ENCODE peak calls at places on chromosome 14, in ten cellular contexts. S, T, M, Z, E, P, N, H, B and W are unnamed samples. For H3K4me1, the result is how much of the 10 kb centered on the place peaks cover.

GRCh38 chr14:75941030-75941429 is 40.8 kb downstream of the TGFB3 start:
- DNase-seq in S (no peak), T (no peak), M (no peak), Z (no peak), E (no peak), P (no peak), N (no peak), H (peak), B (no peak), W (no peak)

GRCh38 chr14:75293920-75294648 is 15.5 kb downstream of the FOS start:
- DNase-seq in S (peak), T (peak), M (peak), Z (peak), E (peak), P (peak), N (peak), H (peak), B (peak), W (peak)

GRCh38 chr14:76908834-76909233 is 82.6 kb downstream of the LRRC74A start:
- DNase-seq in S (peak), T (no peak), M (no peak), Z (no peak), E (no peak), P (no peak), N (no peak), H (no peak), B (no peak), W (no peak)

GRCh38 chr14:52808101-52808500 is 16.7 kb upstream of the GNPNAT1 start:
- DNase-seq in S (no peak), T (no peak), M (no peak), Z (no peak), E (no peak), P (no peak), N (no peak), H (no peak), B (no peak), W (no peak)

GRCh38 chr14:49173765-49174373 is 412.3 kb downstream of the RPS29 start:
- DNase-seq in S (no peak), T (peak), M (peak), Z (no peak), E (no peak), P (peak), N (peak), H (peak), B (peak), W (no peak)

GRCh38 chr14:49420201-49420600 is 166.0 kb downstream of the RPS29 start:
- DNase-seq in S (no peak), T (no peak), M (no peak), Z (no peak), E (no peak), P (no peak), N (no peak), H (no peak), B (no peak), W (no peak)

GRCh38 chr14:94163806-94164205 is 10.3 kb upstream of the PPP4R4 start:
- DNase-seq in S (no peak), T (peak), M (no peak), Z (no peak), E (no peak), P (no peak), N (no peak), H (no peak), B (no peak), W (no peak)

GRCh38 chr14:87805315-87805723 is 187.7 kb downstream of the GALC start:
- DNase-seq in S (peak), T (peak), M (peak), Z (no peak), E (no peak), P (peak), N (peak), H (no peak), B (no peak), W (no peak)

GRCh38 chr14:75254901-75255300 is 23.7 kb upstream of the FOS start:
- DNase-seq in S (no peak), T (no peak), M (no peak), Z (peak), E (no peak), P (no peak), N (no peak), H (no peak), B (peak), W (no peak)

GRCh38 chr14:19974844-19975243 is 547 bp upstream of the OR4K15 start:
- DNase-seq in S (no peak), T (no peak), M (no peak), Z (no peak), E (no peak), P (no peak), N (no peak), H (no peak), B (no peak), W (no peak)

GRCh38 chr14:52399104-52399503 is 85.0 kb downstream of the PTGER2 start:
- DNase-seq in S (no peak), T (no peak), M (no peak), Z (no peak), E (no peak), P (no peak), N (no peak), H (no peak), B (no peak), W (no peak)

GRCh38 chr14:35341454-35342159 is 49.4 kb downstream of the PSMA6 start:
- DNase-seq in S (peak), T (peak), M (no peak), Z (peak), E (peak), P (peak), N (peak), H (peak), B (peak), W (no peak)

GRCh38 chr14:42499137-42499536 is 892.5 kb downstream of the LRFN5 start:
- DNase-seq in S (no peak), T (no peak), M (no peak), Z (no peak), E (no peak), P (no peak), N (no peak), H (no peak), B (no peak), W (no peak)

GRCh38 chr14:64572721-64573508 is 23.2 kb downstream of the PPP1R36 start:
- DNase-seq in S (no peak), T (peak), M (no peak), Z (no peak), E (no peak), P (no peak), N (no peak), H (no peak), B (no peak), W (no peak)

GRCh38 chr14:45361727-45362126 is 108.7 kb upstream of the MIS18BP1 start:
- DNase-seq in S (no peak), T (no peak), M (no peak), Z (no peak), E (no peak), P (no peak), N (no peak), H (no peak), B (no peak), W (no peak)

GRCh38 chr14:75715926-75716780 is 55.1 kb downstream of the TTLL5 start:
- DNase-seq in S (no peak), T (peak), M (no peak), Z (no peak), E (no peak), P (no peak), N (no peak), H (no peak), B (no peak), W (no peak)

GRCh38 chr14:73227812-73228781 is 9.2 kb upstream of the PAPLN start:
- DNase-seq in S (no peak), T (peak), M (no peak), Z (peak), E (no peak), P (no peak), N (peak), H (peak), B (no peak), W (no peak)

GRCh38 chr14:23186913-23187654 is 3.6 kb upstream of the SLC7A8 start:
- DNase-seq in S (no peak), T (peak), M (peak), Z (no peak), E (no peak), P (peak), N (peak), H (peak), B (peak), W (no peak)

GRCh38 chr14:26867171-26867757 is 269.4 kb upstream of the NOVA1 start:
- DNase-seq in S (no peak), T (peak), M (no peak), Z (no peak), E (no peak), P (no peak), N (no peak), H (no peak), B (no peak), W (no peak)

GRCh38 chr14:102008891-102009290 is 44.5 kb downstream of the DYNC1H1 start:
- DNase-seq in S (no peak), T (no peak), M (no peak), Z (no peak), E (no peak), P (no peak), N (no peak), H (no peak), B (no peak), W (no peak)

GRCh38 chr14:64550539-64551333 is 975 bp downstream of the PPP1R36 start:
- DNase-seq in S (no peak), T (no peak), M (no peak), Z (no peak), E (no peak), P (no peak), N (no peak), H (no peak), B (no peak), W (no peak)

GRCh38 chr14:76051717-76052459 is 66.3 kb downstream of the IFT43 start:
- DNase-seq in S (no peak), T (peak), M (no peak), Z (no peak), E (no peak), P (no peak), N (no peak), H (no peak), B (no peak), W (no peak)

GRCh38 chr14:36771256-36771655 is 109.6 kb downstream of the PAX9 start:
- DNase-seq in S (no peak), T (no peak), M (no peak), Z (no peak), E (no peak), P (no peak), N (no peak), H (peak), B (no peak), W (no peak)

GRCh38 chr14:53896773-53897172 is 59.9 kb downstream of the BMP4 start:
- DNase-seq in S (no peak), T (no peak), M (no peak), Z (no peak), E (no peak), P (no peak), N (no peak), H (no peak), B (no peak), W (no peak)

GRCh38 chr14:90999299-90999698 is 61.1 kb downstream of the RPS6KA5 start:
- DNase-seq in S (no peak), T (peak), M (no peak), Z (no peak), E (no peak), P (no peak), N (no peak), H (no peak), B (no peak), W (no peak)

GRCh38 chr14:29668201-29668600 is 259.4 kb downstream of the PRKD1 start:
- DNase-seq in S (no peak), T (no peak), M (no peak), Z (no peak), E (no peak), P (no peak), N (no peak), H (no peak), B (no peak), W (no peak)

GRCh38 chr14:51889851-51890250 is 29.4 kb downstream of the GNG2 start:
- DNase-seq in S (no peak), T (no peak), M (no peak), Z (no peak), E (no peak), P (no peak), N (no peak), H (peak), B (no peak), W (no peak)

GRCh38 chr14:73662439-73663056 is 17.8 kb downstream of the DNAL1 start:
- DNase-seq in S (no peak), T (peak), M (peak), Z (no peak), E (no peak), P (no peak), N (peak), H (peak), B (peak), W (no peak)

GRCh38 chr14:95274283-95274682 is 45.4 kb downstream of the CLMN start:
- DNase-seq in S (no peak), T (no peak), M (no peak), Z (peak), E (no peak), P (no peak), N (no peak), H (no peak), B (no peak), W (no peak)

GRCh38 chr14:50830044-50830931 is 674 bp downstream of the NIN start:
- DNase-seq in S (peak), T (peak), M (peak), Z (peak), E (peak), P (peak), N (peak), H (peak), B (peak), W (no peak)

GRCh38 chr14:24311837-24312615 is 724 bp downstream of the LTB4R start:
- DNase-seq in S (peak), T (no peak), M (no peak), Z (peak), E (no peak), P (no peak), N (no peak), H (no peak), B (peak), W (no peak)

GRCh38 chr14:105045710-105046326 is 19.4 kb downstream of the GPR132 start:
- DNase-seq in S (peak), T (peak), M (peak), Z (peak), E (peak), P (peak), N (peak), H (peak), B (peak), W (no peak)

DNA sequence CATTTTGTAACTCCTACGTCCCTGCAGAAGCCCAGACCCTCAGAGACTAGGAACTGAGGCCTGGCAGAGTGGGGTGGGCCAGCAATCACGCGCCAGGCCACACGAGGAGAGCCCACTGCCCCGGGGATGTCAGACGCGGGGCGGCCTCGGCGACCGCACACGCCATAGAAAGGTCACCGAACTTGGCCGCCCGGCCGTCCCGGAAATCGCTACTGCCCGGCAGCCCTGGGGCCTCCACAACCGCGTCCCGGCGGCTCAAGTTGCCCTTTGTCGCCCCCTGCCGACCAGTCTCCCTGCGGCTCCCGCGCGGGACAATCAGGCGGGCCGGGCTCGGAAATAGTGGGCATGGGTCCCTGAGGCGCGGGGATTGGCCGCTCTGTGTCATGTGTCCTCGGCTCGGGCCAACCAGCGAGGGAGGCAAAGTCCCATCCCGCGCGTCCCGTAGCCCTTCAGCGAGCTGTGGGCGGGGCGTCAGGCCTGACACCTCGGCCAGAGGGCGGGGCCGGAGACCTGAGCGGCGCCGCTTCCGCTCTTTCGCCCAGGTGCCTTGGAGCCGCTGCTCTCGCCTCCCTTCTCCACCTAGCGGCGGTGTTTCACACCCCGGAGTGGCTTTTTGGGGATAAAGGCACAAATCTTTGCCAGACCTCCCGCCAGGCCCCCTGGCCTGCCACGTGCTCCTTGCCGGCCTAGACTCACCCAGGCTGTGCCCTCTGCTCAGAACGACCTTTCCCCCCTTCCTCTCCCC is 33.4 kb upstream of the DEGS2 start:
- DNase-seq in S (peak), T (peak), M (peak), Z (peak), E (peak), P (peak), N (peak), H (peak), B (peak), W (no peak)
- TF ChIP-seq POLR2AphosphoS5 in S (peak), T (peak), M (peak), Z (peak), E (peak), P (peak), N (peak), H (peak), B (peak), W (peak)

DNA sequence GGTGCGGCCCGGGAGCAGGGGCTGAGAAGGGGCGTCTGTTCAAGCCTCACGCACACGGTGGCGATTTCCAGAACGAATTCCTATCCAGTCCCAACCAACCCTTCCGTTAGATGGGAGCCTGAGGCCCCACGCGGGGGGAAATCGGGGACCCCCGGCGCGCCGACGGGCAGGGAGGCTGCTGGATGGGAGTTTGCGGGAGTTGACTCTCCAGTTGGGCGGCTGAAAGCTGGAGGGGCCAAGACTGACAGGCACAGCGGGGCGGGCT is 9.8 kb downstream of the EXOC3L4 start:
- DNase-seq in S (no peak), T (no peak), M (no peak), Z (no peak), E (no peak), P (no peak), N (no peak), H (no peak), B (no peak), W (no peak)
- H3K4me3 ChIP-seq in S (peak), T (peak), M (no peak), Z (peak), E (peak), P (peak), N (no peak), H (no peak), B (no peak), W (peak)

GRCh38 chr14:103712633-103713247 is 2.5 kb downstream of the XRCC3 start:
- DNase-seq in S (no peak), T (no peak), M (no peak), Z (no peak), E (no peak), P (peak), N (no peak), H (no peak), B (no peak), W (no peak)

GRCh38 chr14:103716091-103716801 is 636 bp downstream of the ZFYVE21 start:
- DNase-seq in S (peak), T (no peak), M (peak), Z (no peak), E (no peak), P (no peak), N (peak), H (no peak), B (no peak), W (no peak)

GRCh38 chr14:103713304-103714062 is 1.8 kb downstream of the XRCC3 start:
- DNase-seq in S (no peak), T (no peak), M (peak), Z (no peak), E (no peak), P (no peak), N (no peak), H (no peak), B (no peak), W (no peak)

GRCh38 chr14:103715052-103716000 is at the start of the genes XRCC3 and ZFYVE21:
- DNase-seq in S (peak), T (peak), M (peak), Z (peak), E (peak), P (peak), N (peak), H (peak), B (peak), W (peak)

DNA sequence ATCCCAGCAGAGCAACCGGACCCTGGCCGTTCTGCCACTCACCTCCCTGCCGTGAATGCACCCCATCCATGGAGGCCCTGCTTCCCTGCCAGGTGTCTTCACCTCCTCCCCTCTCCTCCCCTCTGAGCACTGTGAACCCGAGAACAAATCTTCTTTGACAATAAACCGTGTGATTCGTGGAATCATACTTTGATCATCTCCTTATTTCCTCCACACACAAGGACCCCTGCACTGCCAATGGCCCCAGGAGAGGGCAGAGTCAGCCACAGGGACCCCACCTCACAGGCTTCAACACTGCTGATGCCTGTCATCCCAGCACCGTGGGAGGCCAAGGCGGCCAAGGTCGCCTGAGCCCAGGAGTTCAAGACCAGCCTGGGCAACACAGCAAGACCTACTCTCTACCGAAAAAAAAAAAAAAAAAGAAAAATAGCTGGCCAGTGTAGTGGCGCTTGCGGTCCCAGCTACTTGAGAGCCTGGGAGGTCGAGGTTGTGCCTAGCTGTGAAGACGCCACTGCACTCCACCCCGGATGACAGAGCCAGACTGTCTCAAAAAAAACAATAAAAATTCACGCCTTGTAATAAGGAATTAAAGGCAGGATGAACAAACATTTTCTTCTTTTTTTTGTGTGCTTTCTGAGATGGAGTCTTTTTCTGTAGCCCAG is 1.1 kb downstream of the XRCC3 start:
- DNase-seq in S (no peak), T (no peak), M (no peak), Z (no peak), E (no peak), P (no peak), N (no peak), H (no peak), B (no peak), W (no peak)
- H3K4me1 ChIP-seq in S (half or more), T (under half), M (half or more), Z (under half), E (half or more), P (half or more), N (under half), H (under half), B (under half), W (half or more)

GRCh38 chr14:66056926-66057552 is 429.1 kb upstream of the CCDC196 start:
- DNase-seq in S (no peak), T (no peak), M (no peak), Z (no peak), E (no peak), P (no peak), N (no peak), H (no peak), B (no peak), W (no peak)
- TF ChIP-seq POLR2AphosphoS5 in S (no peak), T (no peak), M (no peak), Z (no peak), E (no peak), P (no peak), N (no peak), H (no peak), B (no peak), W (no peak)